ENCODE peak calls at places on chromosomes 11 and 22, in eight cellular contexts. Q is HAP-1, T is WERI-Rb-1, A is GM10248, M is hypothalamus, Y is brain microvascular endothelial cell, K is amniotic stem cell, R is sciatic nerve. D is an unnamed sample.

GRCh38 chr11:2989551-2989950 is 2.6 kb downstream of the NAP1L4 start:
- DNase-seq in Y (no peak), K (no peak), A (no peak), Q (no peak), M (no peak), T (no peak), R (no peak), D (no peak)

GRCh38 chr11:134915212-134915611 is 503.2 kb upstream of the B3GAT1 start:
- DNase-seq in A (no peak), T (no peak), Q (no peak), M (no peak), R (no peak), Y (peak; percentile 9), K (no peak), D (no peak)

GRCh38 chr11:83200035-83200434 is 6.5 kb downstream of the ANKRD42 start:
- DNase-seq in K (no peak), Q (no peak), M (no peak), A (no peak), Y (no peak), T (no peak), R (no peak), D (no peak)

GRCh38 chr11:29351301-29351873 is 665.4 kb downstream of the KCNA4 start:
- DNase-seq in Y (no peak), Q (no peak), M (no peak), K (no peak), A (no peak), T (no peak), R (no peak), D (no peak)

GRCh38 chr11:122197055-122197987 is 81.3 kb upstream of the BLID start:
- DNase-seq in M (no peak), Y (peak; percentile 98), A (no peak), K (peak; percentile 93), Q (no peak), T (no peak), R (no peak), D (no peak)

GRCh38 chr22:36725366-36726006 is 21.9 kb upstream of the CACNG2 start:
- DNase-seq in Y (no peak), A (no peak), R (no peak), T (no peak), K (no peak), Q (no peak), M (no peak), D (no peak)

GRCh38 chr11:26994579-26995210 is 783 bp downstream of the FIBIN start:
- DNase-seq in T (no peak), Q (no peak), M (no peak), K (no peak), A (no peak), R (peak; percentile 61), Y (no peak), D (no peak)

GRCh38 chr11:32131321-32131720 is 40.4 kb downstream of the RCN1 start:
- DNase-seq in K (no peak), Q (no peak), R (no peak), T (no peak), A (no peak), M (no peak), Y (peak; percentile 61), D (no peak)

GRCh38 chr22:31947296-31947695 is 3.0 kb downstream of the YWHAH start:
- DNase-seq in T (no peak), R (no peak), K (no peak), Q (no peak), Y (no peak), M (no peak), A (peak; percentile 65), D (peak; percentile 30)

GRCh38 chr11:73257342-73258103 is 14.6 kb upstream of the P2RY6 start:
- DNase-seq in M (no peak), K (peak; percentile 88), Y (peak; percentile 79), A (no peak), T (no peak), Q (no peak), R (peak; percentile 61), D (no peak)

GRCh38 chr11:33635161-33635560 is 65.5 kb downstream of the C11orf91 start:
- DNase-seq in T (no peak), R (no peak), A (no peak), M (no peak), K (no peak), Q (no peak), Y (peak; percentile 40), D (no peak)

GRCh38 chr11:73875840-73876239 is 806 bp downstream of the COA4 start:
- DNase-seq in R (no peak), Y (no peak), K (no peak), Q (peak; percentile 42), M (no peak), A (no peak), T (no peak), D (no peak)

GRCh38 chr11:2551131-2551530 is 106.3 kb downstream of the KCNQ1 start:
- DNase-seq in A (no peak), M (no peak), Y (no peak), R (peak; percentile 25), T (no peak), K (no peak), Q (no peak), D (no peak)

GRCh38 chr11:120273432-120273831 is 33.5 kb downstream of the POU2F3 start:
- DNase-seq in T (no peak), Q (no peak), M (no peak), K (no peak), A (no peak), R (no peak), Y (no peak), D (no peak)

GRCh38 chr11:129593098-129593497 is 217.4 kb downstream of the BARX2 start:
- DNase-seq in Y (no peak), T (no peak), R (no peak), M (no peak), K (no peak), A (no peak), Q (no peak), D (no peak)

GRCh38 chr11:131690776-131691557 is 320.6 kb downstream of the NTM start:
- DNase-seq in R (no peak), Q (no peak), K (no peak), M (no peak), A (peak; percentile 6), T (no peak), Y (no peak), D (no peak)

GRCh38 chr22:35103756-35104155 is 37.8 kb downstream of the ISX start:
- DNase-seq in A (no peak), M (no peak), K (no peak), Q (no peak), R (no peak), T (no peak), Y (no peak), D (no peak)

GRCh38 chr11:2862950-2863618 is 22.5 kb downstream of the CDKN1C start:
- DNase-seq in Y (no peak), T (no peak), R (no peak), M (no peak), K (no peak), Q (no peak), A (no peak), D (no peak)

GRCh38 chr11:10275714-10276113 is 18.3 kb downstream of the SBF2 start:
- DNase-seq in Y (no peak), R (no peak), M (no peak), T (no peak), A (no peak), K (no peak), Q (no peak), D (no peak)

GRCh38 chr22:39474351-39474991 is 17.7 kb downstream of the MGAT3 start:
- DNase-seq in Y (no peak), T (no peak), A (no peak), Q (no peak), M (no peak), K (no peak), R (no peak), D (no peak)